ENCODE peak calls at places on chromosomes 3 and 15, in eight cellular contexts. D, R, T, J, C, W, O and K are unnamed samples.

GRCh38 chr15:100034191-100034590 is 301.0 kb upstream of the LYSMD4 start:
- DNase-seq in D (no peak), C (no peak), O (no peak), W (no peak), J (no peak), T (no peak), R (no peak), K (no peak)

GRCh38 chr15:34049096-34049495 is 10.1 kb upstream of the AVEN start:
- DNase-seq in O (no peak), W (no peak), D (peak), R (peak), T (no peak), J (peak), C (peak), K (no peak)

GRCh38 chr3:104886220-104886995 is 480.3 kb upstream of the ALCAM start:
- DNase-seq in J (peak), C (peak), R (no peak), D (no peak), T (no peak), W (no peak), O (no peak), K (no peak)

GRCh38 chr3:66797916-66798560 is 200.1 kb upstream of the KBTBD8 start:
- DNase-seq in T (peak), D (peak), W (no peak), O (peak), R (peak), J (peak), C (peak), K (no peak)

GRCh38 chr3:63807901-63808589 is 11.1 kb upstream of the C3orf49 start:
- DNase-seq in D (no peak), O (no peak), R (no peak), C (no peak), J (no peak), T (no peak), W (no peak), K (no peak)

GRCh38 chr3:65636326-65636725 is 402.4 kb downstream of the MAGI1 start:
- DNase-seq in C (no peak), O (no peak), J (no peak), W (no peak), R (no peak), T (no peak), D (no peak), K (peak)

GRCh38 chr15:34783471-34783870 is 11.9 kb downstream of the ACTC1 start:
- DNase-seq in W (no peak), T (no peak), J (no peak), O (no peak), R (no peak), C (no peak), D (no peak), K (no peak)

GRCh38 chr15:64461577-64462162 is 1.3 kb downstream of the ZNF609 start:
- DNase-seq in D (no peak), J (no peak), T (peak), W (no peak), R (peak), O (no peak), C (peak), K (peak)

GRCh38 chr15:100879461-100880138 is at the start of gene ALDH1A3:
- DNase-seq in J (peak), D (no peak), T (peak), R (no peak), C (peak), O (no peak), W (no peak), K (peak)

GRCh38 chr3:13299531-13300155 is 120.5 kb downstream of the NUP210 start:
- DNase-seq in D (no peak), W (no peak), C (no peak), R (no peak), J (no peak), O (no peak), T (no peak), K (no peak)

GRCh38 chr3:191369081-191370010 is 39.0 kb upstream of the UTS2B start:
- DNase-seq in C (peak), D (no peak), T (no peak), J (peak), O (no peak), W (no peak), R (no peak), K (no peak)